ENCODE peak calls at places on chromosomes 13 and 19, in four cellular contexts. L, T, Q and D are unnamed samples.

GRCh38 chr13:97266328-97266727 is 44.2 kb downstream of the MBNL2 start:
- DNase-seq in L (no peak), T (no peak), Q (no peak), D (no peak)

GRCh38 chr13:50080158-50080855 is 65.1 kb downstream of the KCNRG start:
- DNase-seq in L (no peak), T (no peak), Q (peak; percentile 37), D (peak; percentile 56)

GRCh38 chr13:32947886-32948285 is 68.3 kb upstream of the KL start:
- DNase-seq in L (no peak), T (no peak), Q (no peak), D (no peak)

GRCh38 chr13:61286148-61286745 is 129.4 kb downstream of the PCDH20 start:
- DNase-seq in L (no peak), T (no peak), Q (no peak), D (no peak)

GRCh38 chr13:34421849-34422475 is 520.1 kb upstream of the NBEA start:
- DNase-seq in L (no peak), T (no peak), Q (no peak), D (no peak)

GRCh38 chr19:10474962-10475451 is 28.1 kb downstream of the KEAP1 start:
- DNase-seq in L (no peak), T (no peak), Q (no peak), D (no peak)

GRCh38 chr19:45273532-45273877 is 22.4 kb downstream of the MARK4 start:
- DNase-seq in L (no peak), T (no peak), Q (no peak), D (no peak)

GRCh38 chr13:73394066-73394465 is 335.3 kb downstream of the KLF5 start:
- DNase-seq in L (no peak), T (no peak), Q (no peak), D (no peak)

GRCh38 chr19:56253737-56254136 is 18.8 kb upstream of the EDDM13 start:
- DNase-seq in L (no peak), T (no peak), Q (no peak), D (no peak)

GRCh38 chr13:74575729-74576125 is 441.5 kb upstream of the KLF12 start:
- DNase-seq in L (peak; percentile 87), T (peak; percentile 82), Q (peak; percentile 37), D (peak; percentile 51)

GRCh38 chr13:112931028-112931934 is 37.7 kb upstream of the MCF2L start:
- DNase-seq in L (no peak), T (no peak), Q (no peak), D (peak; percentile 74)

GRCh38 chr13:70253834-70254233 is 145.6 kb upstream of the KLHL1 start:
- DNase-seq in L (no peak), T (no peak), Q (no peak), D (no peak)

GRCh38 chr13:60431108-60431700 is 34.2 kb downstream of the TDRD3 start:
- DNase-seq in L (no peak), T (no peak), Q (no peak), D (no peak)

GRCh38 chr13:68064371-68064770 is 834.2 kb upstream of the PCDH9 start:
- DNase-seq in L (no peak), T (no peak), Q (no peak), D (no peak)

GRCh38 chr13:81283062-81283461 is 942.1 kb upstream of the SPRY2 start:
- DNase-seq in L (no peak), T (no peak), Q (no peak), D (no peak)

GRCh38 chr13:29853131-29853530 is 2.7 kb upstream of the UBL3 start:
- DNase-seq in L (no peak), T (no peak), Q (no peak), D (no peak)

GRCh38 chr13:39684531-39685137 is 29.2 kb downstream of the COG6 start:
- DNase-seq in L (no peak), T (no peak), Q (no peak), D (no peak)

GRCh38 chr19:11047856-11048255 is 41.4 kb upstream of the LDLR start:
- DNase-seq in L (no peak), T (no peak), Q (no peak), D (no peak)

GRCh38 chr13:97976551-97977375 is 23.3 kb downstream of the IPO5 start:
- DNase-seq in L (peak; percentile 90), T (no peak), Q (no peak), D (no peak)

GRCh38 chr19:38528213-38528755 is 89.5 kb downstream of the MAP4K1 start:
- DNase-seq in L (no peak), T (no peak), Q (no peak), D (no peak)

GRCh38 chr13:74557870-74558269 is 423.7 kb upstream of the KLF12 start:
- DNase-seq in L (no peak), T (no peak), Q (no peak), D (no peak)

GRCh38 chr13:111458739-111459138 is 138.3 kb downstream of the TEX29 start:
- DNase-seq in L (no peak), T (no peak), Q (no peak), D (no peak)

GRCh38 chr13:36919206-36919832 is 719 bp downstream of the SMAD9 start:
- DNase-seq in L (no peak), T (peak; percentile 76), Q (peak; percentile 28), D (peak; percentile 50)

GRCh38 chr13:72514141-72514540 is 213.3 kb downstream of the MZT1 start:
- DNase-seq in L (no peak), T (no peak), Q (no peak), D (no peak)

GRCh38 chr13:79457948-79458347 is 23.0 kb upstream of the NDFIP2 start:
- DNase-seq in L (no peak), T (no peak), Q (no peak), D (no peak)

GRCh38 chr13:24254151-24254810 is 55.1 kb upstream of the C1QTNF9 start:
- DNase-seq in L (no peak), T (no peak), Q (no peak), D (no peak)

GRCh38 chr13:29924482-29924884 is 74.1 kb upstream of the UBL3 start:
- DNase-seq in L (no peak), T (no peak), Q (no peak), D (no peak)

GRCh38 chr19:409006-409514 is at the start of gene C2CD4C:
- DNase-seq in L (no peak), T (peak; percentile 60), Q (peak; percentile 38), D (peak; percentile 47)

GRCh38 chr19:46000497-46001246 is 5.4 kb downstream of the CCDC61 start:
- DNase-seq in L (peak; percentile 83), T (no peak), Q (peak; percentile 58), D (peak; percentile 87)

GRCh38 chr13:80685942-80686341 is 345.0 kb upstream of the SPRY2 start:
- DNase-seq in L (no peak), T (no peak), Q (no peak), D (no peak)

GRCh38 chr19:19053508-19054314 is 10.1 kb upstream of the SLC25A42 start:
- DNase-seq in L (peak; percentile 86), T (no peak), Q (peak; percentile 51), D (peak; percentile 86)

GRCh38 chr19:913080-913748 is at the start of gene R3HDM4:
- DNase-seq in L (peak; percentile 98), T (peak; percentile 86), Q (peak; percentile 92), D (peak; percentile 93)

GRCh38 chr13:42259515-42259914 is 12.4 kb upstream of the AKAP11 start:
- DNase-seq in L (no peak), T (no peak), Q (no peak), D (no peak)
- H3K9me3 ChIP-seq in L (no peaks in the 10 kb centered on the region), T (no peaks in the 10 kb centered on the region), Q (no peaks in the 10 kb centered on the region), D (no peaks in the 10 kb centered on the region)

GRCh38 chr13:99506632-99507031 is 5.4 kb downstream of the TM9SF2 start:
- DNase-seq in L (no peak), T (no peak), Q (no peak), D (no peak)
- H3K4me1 ChIP-seq in L (peaks cover 86% of the 10 kb centered on the region), T (peaks cover 19% of the 10 kb centered on the region), Q (peaks cover 40% of the 10 kb centered on the region), D (no peaks in the 10 kb centered on the region)

DNA sequence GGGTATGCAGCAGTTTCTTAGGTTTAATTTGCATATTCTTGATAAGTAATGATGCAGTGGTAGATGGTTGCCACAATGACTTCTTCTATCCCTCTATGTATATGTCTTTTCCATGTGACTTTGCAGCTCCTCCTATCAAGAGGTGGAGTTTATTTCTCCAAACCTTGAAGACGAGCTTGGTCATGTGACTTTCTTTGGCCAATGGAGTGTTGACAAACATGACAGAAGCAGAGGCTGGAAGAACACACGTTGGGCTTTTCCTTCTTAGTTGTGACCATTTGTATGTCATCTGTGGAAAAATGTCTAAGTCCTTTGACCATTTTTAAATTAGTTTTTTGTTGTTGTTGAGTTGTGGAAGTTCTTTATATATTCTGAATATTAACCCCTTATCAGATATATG is 32.3 kb downstream of the ZNF333 start:
- DNase-seq in L (no peak), T (no peak), Q (no peak), D (no peak)
- H3K9me3 ChIP-seq in L (peaks cover 100% of the 10 kb centered on the region), T (peaks cover 98% of the 10 kb centered on the region), Q (peaks cover 23% of the 10 kb centered on the region), D (peaks cover 70% of the 10 kb centered on the region)

DNA sequence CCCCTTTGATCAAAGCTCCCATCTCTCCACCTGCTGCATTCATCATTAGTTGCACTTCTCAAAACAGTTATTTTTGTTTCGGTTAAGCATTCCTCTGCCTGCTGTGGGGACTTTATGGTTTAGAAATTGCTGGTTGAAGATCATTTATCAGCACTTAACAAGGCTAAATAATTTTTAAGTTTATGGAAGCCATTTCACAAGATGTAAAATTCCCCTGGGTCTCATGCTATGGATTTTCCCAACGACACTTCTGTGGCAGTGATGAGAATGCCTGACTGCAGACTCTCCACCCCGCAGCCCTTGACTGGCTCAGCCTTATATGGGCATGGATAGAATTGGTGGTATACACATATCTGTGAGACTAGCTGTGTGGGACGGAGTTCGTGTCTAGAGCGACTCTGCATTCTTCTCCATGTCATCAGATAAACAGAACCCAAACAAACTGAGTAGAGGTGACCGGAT is 52.8 kb downstream of the COL4A2 start:
- DNase-seq in L (no peak), T (peak; percentile 66), Q (no peak), D (no peak)
- H3K4me1 ChIP-seq in L (peaks cover 8% of the 10 kb centered on the region), T (peaks cover 24% of the 10 kb centered on the region), Q (no peaks in the 10 kb centered on the region), D (no peaks in the 10 kb centered on the region)

GRCh38 chr19:52022193-52022592 is 6.0 kb downstream of the ZNF614 start:
- DNase-seq in L (no peak), T (no peak), Q (no peak), D (no peak)

GRCh38 chr19:52020506-52020905 is 7.7 kb downstream of the ZNF614 start:
- DNase-seq in L (no peak), T (no peak), Q (no peak), D (no peak)
- H3K9me3 ChIP-seq in L (peaks cover 100% of the 10 kb centered on the region), T (peaks cover 96% of the 10 kb centered on the region), Q (peaks cover 61% of the 10 kb centered on the region), D (peaks cover 95% of the 10 kb centered on the region)

DNA sequence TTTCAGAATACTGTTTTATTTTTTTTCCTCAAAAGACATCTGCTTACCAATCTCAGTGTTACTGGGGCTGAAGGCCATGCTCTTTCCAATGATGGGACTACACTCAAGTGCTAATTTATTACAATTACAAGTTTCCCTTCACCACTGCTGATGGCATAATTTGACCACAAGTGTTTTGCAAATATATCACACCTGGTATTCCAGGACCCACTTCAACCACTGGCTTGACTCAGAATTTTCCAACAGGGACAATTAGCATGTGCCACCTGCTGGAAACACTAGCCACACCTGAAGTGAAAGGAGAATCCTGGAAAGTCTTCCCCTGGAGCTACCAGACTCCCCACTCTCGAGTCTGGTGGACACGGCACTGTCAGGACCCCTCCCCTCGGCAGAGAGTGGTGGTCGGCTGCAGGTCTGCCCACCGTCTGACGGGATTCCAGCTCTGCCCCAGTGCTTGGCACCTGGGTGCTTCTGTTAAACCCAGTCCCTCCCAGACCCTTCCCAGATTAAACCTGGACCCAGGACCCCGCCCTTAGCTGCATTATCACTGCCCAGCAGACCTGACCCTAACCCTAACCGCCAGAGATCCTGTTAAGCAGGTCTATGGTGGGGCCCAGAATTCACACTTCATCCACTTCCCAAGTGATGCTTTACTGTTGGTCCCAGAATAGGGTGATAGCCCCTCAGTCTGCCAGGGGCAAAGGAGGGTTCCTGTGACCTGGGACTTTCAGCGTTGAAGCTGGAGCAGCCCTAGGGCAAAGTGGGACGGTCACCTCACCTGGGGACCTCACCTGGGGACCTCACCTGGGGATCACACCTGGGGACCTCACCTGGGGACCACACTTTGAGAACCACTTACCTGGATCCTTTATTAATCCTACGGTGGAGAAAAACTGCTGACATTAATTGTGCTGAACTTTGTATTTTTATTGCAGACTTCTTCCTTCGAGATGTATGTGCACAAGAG is 17.6 kb upstream of the RASA3 start:
- DNase-seq in L (no peak), T (no peak), Q (no peak), D (no peak)
- H3K4me1 ChIP-seq in L (peaks cover 27% of the 10 kb centered on the region), T (no peaks in the 10 kb centered on the region), Q (peaks cover 76% of the 10 kb centered on the region), D (peaks cover 3% of the 10 kb centered on the region)